ENCODE peak calls at places on chromosomes 1 and 21, in five cellular contexts. O is AG08395, G is tibial nerve, E is midbrain, P is EL. N is an unnamed sample.

GRCh38 chr1:230140221-230141001 is 73.4 kb downstream of the GALNT2 start:
- DNase-seq in E (no peak), P (peak; percentile 70), G (no peak), O (no peak), N (no peak)

GRCh38 chr1:62268315-62268714 is 50.9 kb downstream of the KANK4 start:
- DNase-seq in P (no peak), G (no peak), E (no peak), O (no peak), N (no peak)

GRCh38 chr1:36884029-36884701 is 150.2 kb downstream of the GRIK3 start:
- DNase-seq in E (no peak), O (no peak), P (no peak), G (no peak), N (no peak)

GRCh38 chr21:15276243-15276642 is 211.4 kb upstream of the NRIP1 start:
- DNase-seq in O (no peak), G (no peak), E (no peak), P (no peak), N (no peak)

GRCh38 chr21:38243732-38244406 is 12.9 kb upstream of the KCNJ15 start:
- DNase-seq in O (no peak), E (no peak), P (no peak), G (no peak), N (no peak)

GRCh38 chr1:12049625-12050024 is 13.5 kb upstream of the TNFRSF8 start:
- DNase-seq in E (no peak), G (no peak), O (no peak), P (no peak), N (no peak)

GRCh38 chr1:214326406-214326805 is 45.4 kb downstream of the SMYD2 start:
- DNase-seq in P (no peak), G (no peak), E (no peak), O (no peak), N (no peak)

GRCh38 chr1:66258404-66259105 is 275.4 kb upstream of the SGIP1 start:
- DNase-seq in O (no peak), G (no peak), P (peak; percentile 35), E (no peak), N (no peak)

GRCh38 chr1:24865587-24865986 is 64.5 kb downstream of the RUNX3 start:
- DNase-seq in E (no peak), P (no peak), G (no peak), O (no peak), N (no peak)

GRCh38 chr1:40777224-40777970 is 6.2 kb upstream of the KCNQ4 start:
- DNase-seq in P (no peak), G (no peak), O (no peak), E (no peak), N (no peak)

GRCh38 chr1:11169202-11169601 is 20.0 kb upstream of the ANGPTL7 start:
- DNase-seq in G (no peak), P (no peak), E (no peak), O (no peak), N (no peak)

GRCh38 chr1:206141996-206142395 is 24.8 kb upstream of the AVPR1B start:
- DNase-seq in E (no peak), G (no peak), O (no peak), P (no peak), N (no peak)

GRCh38 chr1:205915354-205915990 is 27.8 kb downstream of the SLC26A9 start:
- DNase-seq in E (no peak), G (no peak), P (no peak), O (no peak), N (no peak)

GRCh38 chr1:207495816-207496792 is at the start of gene CR1:
- DNase-seq in O (peak; percentile 3), E (no peak), G (no peak), P (no peak), N (no peak)

GRCh38 chr1:174743654-174744561 is 255.8 kb upstream of the CACYBP start:
- DNase-seq in G (no peak), P (peak; percentile 49), E (peak; percentile 52), O (peak; percentile 46), N (no peak)

GRCh38 chr1:96191165-96191564 is 530.4 kb upstream of the PTBP2 start:
- DNase-seq in P (no peak), E (no peak), G (no peak), O (no peak), N (no peak)

GRCh38 chr1:158537609-158538008 is 16.6 kb downstream of the OR6Y1 start:
- DNase-seq in P (no peak), E (no peak), G (no peak), O (no peak), N (no peak)

GRCh38 chr1:67726224-67726623 is 41.2 kb downstream of the GADD45A start:
- DNase-seq in G (no peak), O (no peak), E (no peak), P (peak; percentile 75), N (no peak)

GRCh38 chr1:234893725-234894630 is 234.7 kb downstream of the TOMM20 start:
- DNase-seq in O (peak; percentile 66), G (no peak), E (no peak), P (peak; percentile 76), N (no peak)

GRCh38 chr1:228416217-228416971 is at the start of gene TRIM17:
- DNase-seq in P (peak; percentile 32), E (no peak), G (no peak), O (peak; percentile 24), N (no peak)

GRCh38 chr1:229557913-229558414 is 543 bp downstream of the ABCB10 start:
- DNase-seq in E (peak; percentile 29), O (peak; percentile 40), G (no peak), P (peak; percentile 39), N (no peak)

GRCh38 chr21:35324372-35325220 is 275.5 kb upstream of the RUNX1 start:
- DNase-seq in O (peak; percentile 83), G (no peak), P (peak; percentile 89), E (no peak), N (peak; percentile 30)

GRCh38 chr1:35560256-35561225 is 2.9 kb downstream of the NCDN start:
- DNase-seq in P (no peak), E (peak; percentile 88), O (no peak), G (no peak), N (no peak)

GRCh38 chr1:174916846-174917245 is 82.9 kb upstream of the CACYBP start:
- DNase-seq in G (no peak), P (no peak), E (no peak), O (no peak), N (no peak)

GRCh38 chr1:180428782-180429695 is 73.3 kb downstream of the ACBD6 start:
- DNase-seq in E (no peak), G (no peak), P (no peak), O (no peak), N (no peak)

GRCh38 chr21:42423685-42424084 is 20.0 kb downstream of the UBASH3A start:
- DNase-seq in E (no peak), O (no peak), P (no peak), G (no peak), N (no peak)

GRCh38 chr1:153962088-153963029 is 978 bp downstream of the SLC39A1 start:
- DNase-seq in O (peak; percentile 52), P (peak; percentile 78), E (no peak), G (no peak), N (no peak)

GRCh38 chr1:60765204-60765603 is 317.2 kb upstream of the NFIA start:
- DNase-seq in E (peak; percentile 17), P (peak; percentile 25), G (no peak), O (peak; percentile 5), N (no peak)

GRCh38 chr1:116373451-116374339 is 651 bp downstream of the ATP1A1 start:
- DNase-seq in O (peak; percentile 42), G (peak; percentile 50), E (peak; percentile 27), P (peak; percentile 58), N (no peak)

N was measured in HFF-Myc.